ENCODE peak calls at places on chromosomes 11 and 22, in eight cellular contexts. W is iPS-NIHi11; M is activated naive CD8-positive, alpha-beta T cell treated with anti-CD3 and anti-CD28 coated beads, Interleukin-2, amount 50 U/mL, for 24 hours; X is left lung; E is right atrium auricular region; J is heart right ventricle; B is stimulated activated CD4-positive, alpha-beta T cell treated with anti-CD3 and anti-CD28 coated beads, Interleukin-4, amount 100 ng/mL, for 48 hours; D is mammary epithelial cell. I is an unnamed sample.

GRCh38 chr11:46330154-46330886 is 16.9 kb upstream of the DGKZ start:
- DNase-seq in E (no peak), B (no peak), M (no peak), D (no peak), W (no peak), J (no peak), X (no peak), I (no peak)

GRCh38 chr11:87661270-87661669 is 514.0 kb downstream of the RAB38 start:
- DNase-seq in B (no peak), E (no peak), M (no peak), W (no peak), J (no peak), D (no peak), X (no peak), I (no peak)

GRCh38 chr11:67022961-67023956 is at the start of gene SYT12:
- DNase-seq in J (no peak), X (no peak), B (peak), M (peak), E (no peak), D (no peak), W (peak), I (no peak)

GRCh38 chr11:66639066-66639813 is 737 bp downstream of the RBM4 start:
- DNase-seq in E (no peak), W (no peak), M (no peak), D (peak), X (no peak), B (no peak), J (peak), I (peak)

GRCh38 chr22:25514436-25514835 is 50.0 kb upstream of the GRK3 start:
- DNase-seq in E (no peak), M (no peak), B (no peak), X (no peak), W (peak), J (no peak), D (peak), I (peak)

GRCh38 chr11:134640536-134640935 is 228.5 kb upstream of the B3GAT1 start:
- DNase-seq in X (no peak), B (no peak), J (no peak), E (no peak), D (no peak), W (no peak), M (no peak), I (no peak)

GRCh38 chr11:60905551-60906113 is 753 bp downstream of the PRPF19 start:
- DNase-seq in X (no peak), W (no peak), B (no peak), M (no peak), E (no peak), D (peak), J (no peak), I (peak)

GRCh38 chr22:19430890-19431541 is 517 bp downstream of the HIRA start:
- DNase-seq in X (peak), W (peak), D (peak), E (no peak), M (peak), J (no peak), B (no peak), I (peak)